ENCODE peak calls at places on chromosomes 2 and 18, in five cellular contexts. E is neuronal stem cell, W is trophoblast cell, Q is H9, Z is H1. B is an unnamed sample. For H3K27me3, the result is how much of the 10 kb centered on the place peaks cover.

GRCh38 chr2:236872971-236873370 is 212.7 kb upstream of the COPS8 start:
- DNase-seq in Q (no peak), E (no peak), W (no peak), Z (no peak), B (no peak)

GRCh38 chr2:200308001-200308400 is 1.5 kb downstream of the SPATS2L start:
- DNase-seq in Z (no peak), Q (no peak), E (no peak), W (no peak), B (peak)

GRCh38 chr2:237262838-237263771 is 150.9 kb downstream of the COL6A3 start:
- DNase-seq in Q (no peak), W (no peak), Z (no peak), E (no peak), B (peak)

GRCh38 chr2:36530983-36531354 is 67.0 kb downstream of the FEZ2 start:
- DNase-seq in Z (no peak), Q (no peak), E (no peak), W (no peak), B (peak)

GRCh38 chr2:159564081-159564480 is 52.3 kb downstream of the BAZ2B start:
- DNase-seq in E (no peak), W (peak), Q (no peak), Z (no peak), B (peak)

GRCh38 chr2:26521054-26521912 is 43.4 kb upstream of the OTOF start:
- DNase-seq in Z (peak), W (no peak), E (peak), Q (peak), B (peak)

GRCh38 chr2:104766683-104767082 is 87.2 kb upstream of the POU3F3 start:
- DNase-seq in E (no peak), Z (no peak), Q (peak), W (peak), B (no peak)

GRCh38 chr18:10497350-10497749 is 28.5 kb upstream of the NAPG start:
- DNase-seq in W (no peak), Z (no peak), Q (no peak), E (no peak), B (no peak)

GRCh38 chr2:206692971-206693370 is 25.2 kb downstream of the DYTN start:
- DNase-seq in Q (no peak), Z (no peak), W (no peak), E (no peak), B (no peak)

GRCh38 chr18:77115461-77115907 is 17.1 kb downstream of the MBP start:
- DNase-seq in Z (no peak), Q (no peak), W (no peak), E (no peak), B (no peak)

GRCh38 chr2:149702571-149702970 is 115.0 kb upstream of the MMADHC start:
- DNase-seq in Q (no peak), Z (no peak), E (no peak), W (no peak), B (no peak)

GRCh38 chr18:25210622-25211021 is 141.3 kb downstream of the ZNF521 start:
- DNase-seq in E (no peak), Z (no peak), Q (no peak), W (no peak), B (no peak)

GRCh38 chr18:55387139-55387984 is 200.6 kb downstream of the TCF4 start:
- DNase-seq in W (no peak), Z (no peak), Q (no peak), E (no peak), B (no peak)

GRCh38 chr18:22549260-22549937 is 131.7 kb upstream of the CTAGE1 start:
- DNase-seq in E (no peak), Q (no peak), W (no peak), Z (no peak), B (no peak)
- H2BK12ac ChIP-seq in E (no peak), Q (no peak), W (no peak), Z (no peak), B (no peak)

GRCh38 chr2:121052023-121052422 is 233.0 kb downstream of the TFCP2L1 start:
- DNase-seq in Q (no peak), W (no peak), E (no peak), Z (no peak), B (no peak)
- H3K27me3 ChIP-seq in Q (under half), W (under half), E (under half), Z (under half), B (under half)

GRCh38 chr2:63050916-63051794 is 525 bp downstream of the OTX1 start:
- DNase-seq in W (no peak), Z (no peak), E (peak), Q (peak), B (peak)
- H3K9ac ChIP-seq in W (no peak), Z (no peak), E (peak), Q (peak), B (peak)

GRCh38 chr2:172195836-172196376 is 93.2 kb upstream of the DLX2 start:
- DNase-seq in E (no peak), W (no peak), Q (no peak), Z (no peak), B (no peak)
- H2BK12ac ChIP-seq in E (no peak), W (no peak), Q (no peak), Z (no peak), B (no peak)

DNA sequence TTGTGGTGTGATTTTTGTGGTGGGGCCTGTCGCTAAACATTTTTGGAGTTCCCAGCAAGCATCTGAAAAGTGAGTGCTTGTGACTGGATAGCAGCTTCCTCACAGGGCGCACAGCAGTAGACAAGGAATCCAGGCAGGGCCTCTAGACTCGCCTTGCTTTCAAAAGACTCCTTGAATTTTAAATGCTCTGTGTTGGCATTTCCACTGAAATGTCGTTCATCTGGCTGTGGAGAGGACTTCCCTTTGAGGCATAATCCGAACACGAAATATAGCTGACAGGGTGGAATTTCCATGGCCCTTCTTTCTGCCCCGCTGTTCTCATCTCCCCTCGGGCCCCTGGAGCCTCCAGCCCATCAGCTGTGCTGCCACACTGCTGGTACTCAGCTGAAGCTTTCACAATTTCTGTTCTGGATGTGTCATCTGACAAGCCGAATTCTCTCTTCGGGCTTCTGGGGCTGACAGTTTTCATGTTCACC is 126.2 kb downstream of the FAM168B start:
- DNase-seq in Z (no peak), W (peak), Q (no peak), E (no peak), B (no peak)
- H3K27me3 ChIP-seq in Z (under half), W (under half), Q (under half), E (under half), B (half or more)

B was measured in mesenchymal stem cell.